ENCODE peak calls at places on chromosomes 1 and 21, in six cellular contexts. One of them, this sample, is unnamed.

GRCh38 chr1:9129391-9130041 is 614 bp upstream of the GPR157 start:
- DNase-seq in ovary: peak
- DNase-seq in bronchial epithelial cell: no peak
- DNase-seq in mucosa of descending colon: peak
- DNase-seq in lower lobe of right lung: peak
- DNase-seq in heart right ventricle: peak
- DNase-seq in this sample: peak

GRCh38 chr21:33383056-33383888 is 19.9 kb upstream of the IFNGR2 start:
- DNase-seq in bronchial epithelial cell: peak
- DNase-seq in lower lobe of right lung: peak
- DNase-seq in ovary: peak
- DNase-seq in heart right ventricle: no peak
- DNase-seq in mucosa of descending colon: peak
- DNase-seq in this sample: peak

GRCh38 chr1:1092149-1092855 is 18.2 kb upstream of the RNF223 start:
- DNase-seq in heart right ventricle: no peak
- DNase-seq in mucosa of descending colon: peak
- DNase-seq in bronchial epithelial cell: no peak
- DNase-seq in ovary: peak
- DNase-seq in lower lobe of right lung: peak
- DNase-seq in this sample: peak

GRCh38 chr1:233440952-233441401 is 113.5 kb downstream of the MAP3K21 start:
- DNase-seq in heart right ventricle: no peak
- DNase-seq in lower lobe of right lung: no peak
- DNase-seq in bronchial epithelial cell: peak
- DNase-seq in mucosa of descending colon: no peak
- DNase-seq in ovary: no peak
- DNase-seq in this sample: no peak

GRCh38 chr21:45539046-45539795 is 3.0 kb downstream of the SLC19A1 start:
- DNase-seq in bronchial epithelial cell: no peak
- DNase-seq in heart right ventricle: no peak
- DNase-seq in lower lobe of right lung: peak
- DNase-seq in ovary: peak
- DNase-seq in mucosa of descending colon: peak
- DNase-seq in this sample: peak

GRCh38 chr1:79646885-79647284 is 640.4 kb upstream of the ADGRL4 start:
- DNase-seq in mucosa of descending colon: no peak
- DNase-seq in ovary: no peak
- DNase-seq in heart right ventricle: no peak
- DNase-seq in lower lobe of right lung: no peak
- DNase-seq in bronchial epithelial cell: no peak
- DNase-seq in this sample: no peak

GRCh38 chr1:205916541-205916940 is 26.7 kb downstream of the SLC26A9 start:
- DNase-seq in mucosa of descending colon: no peak
- DNase-seq in bronchial epithelial cell: no peak
- DNase-seq in heart right ventricle: no peak
- DNase-seq in ovary: no peak
- DNase-seq in lower lobe of right lung: no peak
- DNase-seq in this sample: no peak

GRCh38 chr1:53334312-53334711 is 6.4 kb upstream of the LRP8 start:
- DNase-seq in ovary: no peak
- DNase-seq in bronchial epithelial cell: no peak
- DNase-seq in mucosa of descending colon: no peak
- DNase-seq in lower lobe of right lung: no peak
- DNase-seq in heart right ventricle: no peak
- DNase-seq in this sample: peak

GRCh38 chr21:36697473-36698159 is 1.3 kb upstream of the SIM2 start:
- DNase-seq in bronchial epithelial cell: no peak
- DNase-seq in heart right ventricle: no peak
- DNase-seq in lower lobe of right lung: no peak
- DNase-seq in mucosa of descending colon: no peak
- DNase-seq in ovary: no peak
- DNase-seq in this sample: peak

GRCh38 chr1:174998569-174999215 is 1.1 kb upstream of the CACYBP start:
- DNase-seq in mucosa of descending colon: no peak
- DNase-seq in heart right ventricle: no peak
- DNase-seq in bronchial epithelial cell: peak
- DNase-seq in ovary: peak
- DNase-seq in lower lobe of right lung: no peak
- DNase-seq in this sample: no peak

GRCh38 chr1:50605186-50605875 is 182.1 kb upstream of the DMRTA2 start:
- DNase-seq in heart right ventricle: no peak
- DNase-seq in bronchial epithelial cell: peak
- DNase-seq in mucosa of descending colon: no peak
- DNase-seq in lower lobe of right lung: no peak
- DNase-seq in ovary: no peak
- DNase-seq in this sample: no peak

GRCh38 chr1:204560590-204560989 is 44.4 kb downstream of the MDM4 start:
- DNase-seq in heart right ventricle: no peak
- DNase-seq in lower lobe of right lung: no peak
- DNase-seq in ovary: no peak
- DNase-seq in mucosa of descending colon: no peak
- DNase-seq in bronchial epithelial cell: peak
- DNase-seq in this sample: no peak

GRCh38 chr21:41011968-41012367 is 156.0 kb upstream of the BACE2 start:
- DNase-seq in ovary: no peak
- DNase-seq in lower lobe of right lung: no peak
- DNase-seq in bronchial epithelial cell: no peak
- DNase-seq in heart right ventricle: no peak
- DNase-seq in mucosa of descending colon: no peak
- DNase-seq in this sample: no peak

GRCh38 chr1:119010201-119010600 is 22.1 kb upstream of the TBX15 start:
- DNase-seq in mucosa of descending colon: no peak
- DNase-seq in heart right ventricle: no peak
- DNase-seq in bronchial epithelial cell: peak
- DNase-seq in ovary: no peak
- DNase-seq in lower lobe of right lung: no peak
- DNase-seq in this sample: no peak

GRCh38 chr1:204837440-204838084 is 33.1 kb upstream of the NFASC start:
- DNase-seq in lower lobe of right lung: no peak
- DNase-seq in mucosa of descending colon: no peak
- DNase-seq in heart right ventricle: no peak
- DNase-seq in ovary: peak
- DNase-seq in bronchial epithelial cell: peak
- DNase-seq in this sample: no peak

GRCh38 chr1:117231748-117232373 is 21.1 kb upstream of the VTCN1 start:
- DNase-seq in mucosa of descending colon: no peak
- DNase-seq in bronchial epithelial cell: no peak
- DNase-seq in ovary: no peak
- DNase-seq in heart right ventricle: no peak
- DNase-seq in lower lobe of right lung: peak
- DNase-seq in this sample: no peak

GRCh38 chr1:24679725-24680124 is 36.6 kb downstream of the SRRM1 start:
- DNase-seq in mucosa of descending colon: no peak
- DNase-seq in heart right ventricle: no peak
- DNase-seq in bronchial epithelial cell: no peak
- DNase-seq in ovary: no peak
- DNase-seq in lower lobe of right lung: no peak
- DNase-seq in this sample: no peak

GRCh38 chr1:98256700-98257099 is 335.9 kb upstream of the DPYD start:
- DNase-seq in mucosa of descending colon: no peak
- DNase-seq in bronchial epithelial cell: no peak
- DNase-seq in heart right ventricle: no peak
- DNase-seq in lower lobe of right lung: no peak
- DNase-seq in ovary: no peak
- DNase-seq in this sample: no peak

GRCh38 chr1:55198044-55198443 is 17.1 kb downstream of the USP24 start:
- DNase-seq in lower lobe of right lung: no peak
- DNase-seq in ovary: no peak
- DNase-seq in mucosa of descending colon: no peak
- DNase-seq in bronchial epithelial cell: no peak
- DNase-seq in heart right ventricle: no peak
- DNase-seq in this sample: no peak

GRCh38 chr1:11841245-11842153 is 6.1 kb downstream of the NPPA start:
- DNase-seq in mucosa of descending colon: no peak
- DNase-seq in heart right ventricle: no peak
- DNase-seq in ovary: no peak
- DNase-seq in lower lobe of right lung: no peak
- DNase-seq in bronchial epithelial cell: no peak
- DNase-seq in this sample: no peak

GRCh38 chr1:179550753-179551682 is 24.7 kb downstream of the NPHS2 start:
- DNase-seq in lower lobe of right lung: no peak
- DNase-seq in bronchial epithelial cell: peak
- DNase-seq in mucosa of descending colon: no peak
- DNase-seq in ovary: no peak
- DNase-seq in heart right ventricle: no peak
- DNase-seq in this sample: no peak

GRCh38 chr1:87939486-87939885 is 610.8 kb downstream of the LMO4 start:
- DNase-seq in lower lobe of right lung: no peak
- DNase-seq in ovary: no peak
- DNase-seq in mucosa of descending colon: no peak
- DNase-seq in heart right ventricle: no peak
- DNase-seq in bronchial epithelial cell: no peak
- DNase-seq in this sample: no peak

GRCh38 chr1:79899914-79900313 is 893.4 kb upstream of the ADGRL4 start:
- DNase-seq in ovary: no peak
- DNase-seq in heart right ventricle: no peak
- DNase-seq in mucosa of descending colon: no peak
- DNase-seq in lower lobe of right lung: no peak
- DNase-seq in bronchial epithelial cell: peak
- DNase-seq in this sample: no peak

GRCh38 chr1:2352341-2353214 is 38.8 kb downstream of the MORN1 start:
- DNase-seq in heart right ventricle: peak
- DNase-seq in lower lobe of right lung: peak
- DNase-seq in bronchial epithelial cell: peak
- DNase-seq in mucosa of descending colon: peak
- DNase-seq in ovary: no peak
- DNase-seq in this sample: peak

GRCh38 chr1:220990417-220991337 is 111.4 kb downstream of the HLX start:
- DNase-seq in ovary: no peak
- DNase-seq in bronchial epithelial cell: peak
- DNase-seq in heart right ventricle: no peak
- DNase-seq in mucosa of descending colon: no peak
- DNase-seq in lower lobe of right lung: no peak
- DNase-seq in this sample: no peak

GRCh38 chr1:14672030-14672429 is 73.5 kb downstream of the KAZN start:
- DNase-seq in mucosa of descending colon: no peak
- DNase-seq in heart right ventricle: no peak
- DNase-seq in lower lobe of right lung: no peak
- DNase-seq in ovary: no peak
- DNase-seq in bronchial epithelial cell: no peak
- DNase-seq in this sample: no peak

GRCh38 chr1:161934278-161934608 is 89.4 kb downstream of the OLFML2B start:
- DNase-seq in heart right ventricle: no peak
- DNase-seq in lower lobe of right lung: no peak
- DNase-seq in bronchial epithelial cell: no peak
- DNase-seq in ovary: no peak
- DNase-seq in mucosa of descending colon: no peak
- DNase-seq in this sample: no peak

GRCh38 chr1:203645996-203646395 is 19.4 kb downstream of the ATP2B4 start:
- DNase-seq in heart right ventricle: no peak
- DNase-seq in mucosa of descending colon: no peak
- DNase-seq in ovary: no peak
- DNase-seq in bronchial epithelial cell: no peak
- DNase-seq in lower lobe of right lung: no peak
- DNase-seq in this sample: no peak

GRCh38 chr1:113156368-113156767 is 83.4 kb downstream of the LRIG2 start:
- DNase-seq in lower lobe of right lung: no peak
- DNase-seq in bronchial epithelial cell: no peak
- DNase-seq in ovary: no peak
- DNase-seq in heart right ventricle: no peak
- DNase-seq in mucosa of descending colon: no peak
- DNase-seq in this sample: no peak

GRCh38 chr1:110555807-110556470 is 37.0 kb upstream of the KCNA10 start:
- DNase-seq in bronchial epithelial cell: no peak
- DNase-seq in lower lobe of right lung: no peak
- DNase-seq in ovary: peak
- DNase-seq in mucosa of descending colon: no peak
- DNase-seq in heart right ventricle: peak
- DNase-seq in this sample: no peak

GRCh38 chr1:9253706-9254105 is 19.1 kb downstream of the H6PD start:
- DNase-seq in bronchial epithelial cell: no peak
- DNase-seq in lower lobe of right lung: peak
- DNase-seq in ovary: no peak
- DNase-seq in heart right ventricle: no peak
- DNase-seq in mucosa of descending colon: no peak
- DNase-seq in this sample: no peak

GRCh38 chr1:9039761-9040658 is 13.8 kb upstream of the SLC2A7 start:
- DNase-seq in bronchial epithelial cell: no peak
- DNase-seq in mucosa of descending colon: no peak
- DNase-seq in heart right ventricle: no peak
- DNase-seq in ovary: no peak
- DNase-seq in lower lobe of right lung: peak
- DNase-seq in this sample: no peak

GRCh38 chr1:198254521-198254920 is 97.7 kb downstream of the NEK7 start:
- DNase-seq in bronchial epithelial cell: no peak
- DNase-seq in heart right ventricle: no peak
- DNase-seq in mucosa of descending colon: no peak
- DNase-seq in lower lobe of right lung: no peak
- DNase-seq in ovary: no peak
- DNase-seq in this sample: no peak
- TF ChIP-seq CTCF in bronchial epithelial cell: no peak
- TF ChIP-seq CTCF in heart right ventricle: no peak
- TF ChIP-seq CTCF in mucosa of descending colon: no peak
- TF ChIP-seq CTCF in lower lobe of right lung: no peak
- TF ChIP-seq CTCF in ovary: no peak
- TF ChIP-seq CTCF in this sample: no peak

GRCh38 chr1:195472298-195472697 is 1135.9 kb downstream of the KCNT2 start:
- DNase-seq in bronchial epithelial cell: no peak
- DNase-seq in mucosa of descending colon: no peak
- DNase-seq in heart right ventricle: no peak
- DNase-seq in ovary: no peak
- DNase-seq in lower lobe of right lung: no peak
- DNase-seq in this sample: no peak
- TF ChIP-seq CTCF in bronchial epithelial cell: no peak
- TF ChIP-seq CTCF in mucosa of descending colon: no peak
- TF ChIP-seq CTCF in heart right ventricle: no peak
- TF ChIP-seq CTCF in ovary: no peak
- TF ChIP-seq CTCF in lower lobe of right lung: no peak
- TF ChIP-seq CTCF in this sample: no peak

GRCh38 chr1:36570016-36570415 is 87.3 kb upstream of the CSF3R start:
- DNase-seq in ovary: no peak
- DNase-seq in mucosa of descending colon: no peak
- DNase-seq in heart right ventricle: no peak
- DNase-seq in lower lobe of right lung: peak
- DNase-seq in bronchial epithelial cell: no peak
- DNase-seq in this sample: peak
- TF ChIP-seq CTCF in ovary: no peak
- TF ChIP-seq CTCF in mucosa of descending colon: no peak
- TF ChIP-seq CTCF in heart right ventricle: no peak
- TF ChIP-seq CTCF in lower lobe of right lung: no peak
- TF ChIP-seq CTCF in bronchial epithelial cell: no peak
- TF ChIP-seq CTCF in this sample: no peak

GRCh38 chr21:29805110-29805509 is 134.7 kb downstream of the GRIK1 start:
- DNase-seq in bronchial epithelial cell: peak
- DNase-seq in mucosa of descending colon: no peak
- DNase-seq in heart right ventricle: no peak
- DNase-seq in ovary: no peak
- DNase-seq in lower lobe of right lung: no peak
- DNase-seq in this sample: no peak
- TF ChIP-seq CTCF in bronchial epithelial cell: no peak
- TF ChIP-seq CTCF in mucosa of descending colon: no peak
- TF ChIP-seq CTCF in heart right ventricle: no peak
- TF ChIP-seq CTCF in ovary: no peak
- TF ChIP-seq CTCF in lower lobe of right lung: no peak
- TF ChIP-seq CTCF in this sample: no peak